ENCODE peak calls at places on chromosome 22, in eight cellular contexts. K is heart right ventricle, M is colonic mucosa, D is psoas muscle, W is tibial artery, J is AG04450, T is left lung, B is OCI-LY7. L is an unnamed sample.

GRCh38 chr22:46066691-46067090 is 83.6 kb upstream of the PPARA start:
- DNase-seq in K (peak), M (peak), D (no peak), W (peak), J (no peak), T (peak), B (no peak), L (peak)

GRCh38 chr22:30017375-30017774 is 62.9 kb upstream of the HORMAD2 start:
- DNase-seq in K (no peak), M (no peak), D (no peak), W (no peak), J (no peak), T (no peak), B (no peak), L (no peak)

GRCh38 chr22:45818130-45819085 is 146.8 kb downstream of the ATXN10 start:
- DNase-seq in K (peak), M (no peak), D (no peak), W (no peak), J (no peak), T (no peak), B (no peak), L (no peak)

GRCh38 chr22:27218521-27218920 is 561.1 kb downstream of the MIAT start:
- DNase-seq in K (peak), M (no peak), D (peak), W (no peak), J (no peak), T (no peak), B (no peak), L (peak)

GRCh38 chr22:33722817-33723216 is 197.5 kb downstream of the LARGE1 start:
- DNase-seq in K (no peak), M (no peak), D (no peak), W (no peak), J (no peak), T (no peak), B (no peak), L (no peak)

GRCh38 chr22:48868554-48868953 is 959.1 kb downstream of the BRD1 start:
- DNase-seq in K (no peak), M (no peak), D (no peak), W (no peak), J (no peak), T (no peak), B (no peak), L (no peak)

GRCh38 chr22:47780281-47780875 is 1017.9 kb downstream of the TBC1D22A start:
- DNase-seq in K (no peak), M (no peak), D (no peak), W (no peak), J (no peak), T (no peak), B (no peak), L (no peak)

GRCh38 chr22:30890689-30891442 is 77.7 kb downstream of the MORC2 start:
- DNase-seq in K (no peak), M (peak), D (no peak), W (peak), J (no peak), T (peak), B (peak), L (peak)

GRCh38 chr22:44584256-44584902 is 86.3 kb upstream of the RTL6 start:
- DNase-seq in K (no peak), M (no peak), D (no peak), W (no peak), J (no peak), T (peak), B (no peak), L (peak)

GRCh38 chr22:46757104-46757503 is 5.3 kb upstream of the TBC1D22A start:
- DNase-seq in K (no peak), M (no peak), D (no peak), W (no peak), J (no peak), T (no peak), B (no peak), L (no peak)

GRCh38 chr22:29301716-29302401 is 4.6 kb upstream of the GAS2L1 start:
- DNase-seq in K (no peak), M (no peak), D (no peak), W (no peak), J (no peak), T (no peak), B (no peak), L (peak)

GRCh38 chr22:48070760-48071159 is 1308.3 kb downstream of the TBC1D22A start:
- DNase-seq in K (no peak), M (no peak), D (no peak), W (no peak), J (no peak), T (no peak), B (peak), L (no peak)

GRCh38 chr22:28419916-28420315 is 259.7 kb downstream of the TTC28 start:
- DNase-seq in K (no peak), M (no peak), D (no peak), W (no peak), J (no peak), T (no peak), B (no peak), L (no peak)

GRCh38 chr22:26546282-26546681 is 34.0 kb upstream of the TFIP11 start:
- DNase-seq in K (peak), M (no peak), D (no peak), W (no peak), J (no peak), T (no peak), B (no peak), L (no peak)

GRCh38 chr22:32622004-32622761 is 147.6 kb downstream of the FBXO7 start:
- DNase-seq in K (peak), M (peak), D (peak), W (peak), J (peak), T (no peak), B (no peak), L (peak)

GRCh38 chr22:25404556-25404922 is 159.9 kb upstream of the GRK3 start:
- DNase-seq in K (peak), M (no peak), D (peak), W (no peak), J (no peak), T (peak), B (no peak), L (no peak)

GRCh38 chr22:26656896-26657851 is at the start of gene MIAT:
- DNase-seq in K (no peak), M (peak), D (no peak), W (no peak), J (no peak), T (peak), B (no peak), L (no peak)

GRCh38 chr22:45402466-45402865 is 10.9 kb downstream of the SMC1B start:
- DNase-seq in K (no peak), M (no peak), D (no peak), W (no peak), J (no peak), T (no peak), B (no peak), L (no peak)

GRCh38 chr22:45907378-45907777 is 69.6 kb downstream of the WNT7B start:
- DNase-seq in K (no peak), M (no peak), D (no peak), W (no peak), J (no peak), T (no peak), B (no peak), L (no peak)

GRCh38 chr22:29397791-29398190 is 9.4 kb upstream of the AP1B1 start:
- DNase-seq in K (no peak), M (no peak), D (no peak), W (no peak), J (no peak), T (no peak), B (no peak), L (no peak)

GRCh38 chr22:27438271-27438980 is 363.1 kb downstream of the MN1 start:
- DNase-seq in K (peak), M (peak), D (no peak), W (peak), J (no peak), T (peak), B (no peak), L (peak)

GRCh38 chr22:45179276-45180049 is 15.7 kb downstream of the NUP50 start:
- DNase-seq in K (no peak), M (no peak), D (no peak), W (no peak), J (no peak), T (no peak), B (no peak), L (no peak)

GRCh38 chr22:45231293-45231692 is 9.4 kb downstream of the KIAA0930 start:
- DNase-seq in K (no peak), M (no peak), D (no peak), W (no peak), J (no peak), T (no peak), B (no peak), L (no peak)

GRCh38 chr22:22866381-22867111 is 21.1 kb upstream of the IGLL5 start:
- DNase-seq in K (no peak), M (no peak), D (no peak), W (no peak), J (no peak), T (no peak), B (no peak), L (no peak)

GRCh38 chr22:22870577-22871398 is 16.8 kb upstream of the IGLL5 start:
- DNase-seq in K (no peak), M (no peak), D (no peak), W (no peak), J (no peak), T (no peak), B (peak), L (no peak)

GRCh38 chr22:22863001-22863400 is 24.6 kb upstream of the IGLL5 start:
- DNase-seq in K (no peak), M (no peak), D (no peak), W (no peak), J (no peak), T (no peak), B (no peak), L (no peak)

GRCh38 chr22:22867996-22868715 is 19.5 kb upstream of the IGLL5 start:
- DNase-seq in K (no peak), M (no peak), D (no peak), W (no peak), J (no peak), T (no peak), B (no peak), L (no peak)

GRCh38 chr22:22865311-22866072 is 22.1 kb upstream of the IGLL5 start:
- DNase-seq in K (no peak), M (no peak), D (no peak), W (no peak), J (no peak), T (no peak), B (peak), L (no peak)
- H3K27ac ChIP-seq in K (no peak), M (no peak), D (no peak), W (no peak), J (no peak), T (no peak), B (peak), L (no peak)

DNA sequence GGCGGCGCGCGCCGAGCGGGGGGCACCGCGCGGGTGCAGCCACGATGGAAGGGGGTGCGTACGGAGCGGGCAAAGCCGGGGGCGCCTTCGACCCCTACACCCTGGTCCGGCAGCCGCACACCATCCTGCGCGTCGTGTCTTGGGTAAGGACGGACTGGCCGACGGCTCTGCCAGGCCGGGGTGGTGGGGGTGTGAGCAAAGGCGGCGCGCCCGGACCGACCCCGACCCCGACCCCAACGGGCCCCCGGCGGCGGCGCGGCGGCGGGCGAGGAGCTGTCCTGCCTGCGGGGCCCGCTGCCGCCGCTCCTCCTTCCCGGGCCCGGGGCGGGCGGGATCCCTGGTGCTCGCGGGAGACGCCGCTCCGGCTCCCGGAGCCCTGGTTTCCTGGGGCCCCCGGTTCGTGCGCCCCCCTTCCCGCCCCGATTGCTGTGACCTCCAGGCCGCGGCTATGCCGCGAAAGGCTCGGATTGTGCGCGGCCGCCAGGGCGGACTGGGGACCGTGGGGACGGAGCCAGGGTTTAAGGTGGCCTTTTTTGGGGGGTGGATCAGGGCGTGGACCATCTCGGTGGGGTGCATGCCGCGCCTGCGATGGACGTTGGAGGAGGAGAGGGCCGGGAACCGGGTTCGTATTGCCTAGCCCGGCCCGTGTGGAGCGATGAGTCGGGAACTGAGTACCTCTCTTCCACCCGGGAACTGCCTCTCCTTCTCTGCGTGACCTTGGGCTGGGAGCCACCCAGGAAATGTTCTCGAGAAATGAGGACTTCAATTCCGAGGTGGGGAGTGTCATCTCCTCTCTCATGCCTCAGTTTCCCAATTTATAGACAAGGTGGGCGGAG is at the start of gene SYNGR1:
- DNase-seq in K (peak), M (no peak), D (peak), W (no peak), J (no peak), T (peak), B (peak), L (peak)
- H3K4me3 ChIP-seq in K (peak), M (peak), D (peak), W (peak), J (peak), T (peak), B (peak), L (peak)

DNA sequence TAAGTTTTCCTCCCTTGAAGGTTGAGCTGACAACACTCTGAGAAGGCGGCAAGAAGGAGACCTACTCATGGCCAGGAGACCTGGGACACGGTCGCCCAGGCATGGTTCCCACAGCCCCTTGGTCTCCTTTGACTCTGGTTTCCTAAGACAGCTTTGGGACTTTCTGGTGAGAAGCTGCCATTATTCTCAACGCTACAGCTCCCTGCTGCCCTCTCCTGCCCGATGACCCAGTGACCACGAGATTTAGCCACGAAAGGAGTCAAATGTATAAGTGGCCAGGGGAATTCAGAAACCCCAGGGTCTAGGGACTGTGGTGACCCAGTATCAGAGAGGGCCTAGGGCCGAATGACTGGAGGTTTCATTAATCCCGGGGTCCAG is 696 bp upstream of the SDF2L1 start:
- DNase-seq in K (no peak), M (peak), D (peak), W (peak), J (no peak), T (no peak), B (no peak), L (peak)
- TF ChIP-seq CTCF in K (peak), M (peak), D (peak), W (peak), J (peak), T (no peak), B (no peak), L (no peak)

DNA sequence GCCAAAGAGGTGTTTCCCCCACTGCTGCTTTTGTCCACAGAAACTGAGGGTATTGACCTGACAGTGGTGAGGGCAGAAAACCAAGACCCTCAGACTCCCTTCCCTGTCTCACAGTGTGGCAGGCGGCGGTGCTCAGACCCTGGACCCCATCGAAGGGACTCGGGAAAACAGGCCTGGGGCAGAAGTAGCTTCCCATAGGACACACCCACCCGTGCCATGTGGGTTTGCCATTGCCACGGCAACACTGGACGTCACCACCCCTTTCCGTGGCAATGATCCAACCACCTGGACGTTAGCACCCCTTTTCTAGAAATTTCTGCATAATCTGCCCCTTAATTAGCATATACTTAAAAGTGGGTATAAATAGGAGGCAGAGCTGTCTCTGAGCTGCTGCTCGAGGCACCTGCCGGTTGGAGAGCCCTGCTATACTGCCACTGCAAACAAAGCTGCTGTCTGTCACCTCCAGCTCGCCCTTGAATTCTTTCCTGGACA is 10.6 kb downstream of the MLC1 start:
- DNase-seq in K (no peak), M (peak), D (no peak), W (no peak), J (no peak), T (no peak), B (no peak), L (no peak)
- H3K27ac ChIP-seq in K (no peak), M (no peak), D (no peak), W (no peak), J (no peak), T (no peak), B (no peak), L (no peak)

GRCh38 chr22:37487559-37487958 is 1.4 kb upstream of the MFNG start:
- DNase-seq in K (no peak), M (no peak), D (no peak), W (no peak), J (no peak), T (no peak), B (peak), L (no peak)

GRCh38 chr22:37485006-37485713 is 1.0 kb downstream of the MFNG start:
- DNase-seq in K (peak), M (no peak), D (no peak), W (peak), J (no peak), T (peak), B (peak), L (no peak)

GRCh38 chr22:37485714-37486223 is 415 bp downstream of the MFNG start:
- DNase-seq in K (no peak), M (no peak), D (no peak), W (no peak), J (no peak), T (no peak), B (peak), L (no peak)

GRCh38 chr22:37487129-37487528 is 945 bp upstream of the MFNG start:
- DNase-seq in K (no peak), M (no peak), D (no peak), W (no peak), J (no peak), T (no peak), B (no peak), L (no peak)

GRCh38 chr22:37486224-37486845 is at the start of gene MFNG:
- DNase-seq in K (peak), M (peak), D (peak), W (peak), J (no peak), T (peak), B (peak), L (peak)
- H3K4me3 ChIP-seq in K (peak), M (peak), D (peak), W (peak), J (peak), T (peak), B (peak), L (peak)

DNA sequence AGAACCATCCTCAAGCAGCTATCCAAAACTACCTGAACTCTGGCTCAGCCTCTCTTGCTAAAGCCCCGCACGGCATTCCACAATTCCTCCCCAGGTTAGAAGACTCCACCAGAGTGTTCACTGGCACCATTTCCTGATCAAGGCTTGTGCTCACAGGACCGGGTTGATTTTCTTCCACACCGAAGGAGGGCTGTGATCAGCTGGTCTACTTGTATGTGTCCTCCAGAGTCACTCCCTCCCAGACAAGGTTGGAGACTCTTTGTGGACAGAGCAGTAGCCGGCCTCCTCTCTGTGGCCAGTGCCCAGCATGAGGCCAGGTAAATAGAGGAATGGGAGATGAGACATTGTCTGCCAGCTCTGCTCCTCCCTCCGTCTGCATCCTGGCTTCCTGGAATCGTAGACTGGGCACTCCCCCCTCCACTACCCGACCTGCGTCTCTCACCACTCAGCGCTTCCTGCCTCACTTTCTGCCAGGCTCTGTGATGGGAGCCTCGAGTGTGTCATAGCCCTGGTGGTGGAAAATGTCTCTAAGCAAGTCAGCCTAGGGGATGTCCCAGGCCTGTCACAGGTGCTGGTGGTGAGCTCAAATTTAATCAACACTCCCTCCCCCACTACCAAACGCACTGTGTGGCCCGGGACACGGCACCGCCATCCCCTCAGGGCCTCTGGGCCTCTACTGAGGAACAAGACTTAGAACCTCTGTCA is 12.5 kb upstream of the TMPRSS6 start:
- DNase-seq in K (no peak), M (peak), D (no peak), W (no peak), J (no peak), T (no peak), B (peak), L (no peak)
- TF ChIP-seq CTCF in K (no peak), M (no peak), D (no peak), W (no peak), J (no peak), T (no peak), B (no peak), L (no peak)

GRCh38 chr22:43238526-43239006 is 51.6 kb upstream of the TTLL12 start:
- DNase-seq in K (no peak), M (no peak), D (no peak), W (no peak), J (no peak), T (no peak), B (no peak), L (peak)
- H3K27ac ChIP-seq in K (no peak), M (no peak), D (no peak), W (no peak), J (no peak), T (no peak), B (no peak), L (peak)

GRCh38 chr22:19691007-19691720 is 23.1 kb upstream of the SEPTIN5 start:
- DNase-seq in K (no peak), M (no peak), D (no peak), W (no peak), J (no peak), T (no peak), B (no peak), L (no peak)

GRCh38 chr22:19693981-19694670 is 20.2 kb upstream of the SEPTIN5 start:
- DNase-seq in K (no peak), M (no peak), D (no peak), W (no peak), J (no peak), T (no peak), B (no peak), L (no peak)

GRCh38 chr22:19689408-19689807 is 24.9 kb upstream of the SEPTIN5 start:
- DNase-seq in K (no peak), M (no peak), D (no peak), W (no peak), J (no peak), T (no peak), B (no peak), L (no peak)

GRCh38 chr22:19693581-19693980 is 20.7 kb upstream of the SEPTIN5 start:
- DNase-seq in K (no peak), M (no peak), D (no peak), W (no peak), J (no peak), T (no peak), B (no peak), L (no peak)

GRCh38 chr22:19691721-19692341 is 22.5 kb upstream of the SEPTIN5 start:
- DNase-seq in K (no peak), M (no peak), D (no peak), W (no peak), J (peak), T (no peak), B (no peak), L (no peak)
- H3K4me3 ChIP-seq in K (no peak), M (no peak), D (peak), W (no peak), J (peak), T (no peak), B (no peak), L (no peak)

L was measured in ovary.